ENCODE peak calls at places on chromosome 6, in ten cellular contexts. D is heart right ventricle; C is naive thymus-derived CD4-positive, alpha-beta T cell; Y is brain microvascular endothelial cell; H is mesendoderm; X is uterus; L is tibial nerve; G is GM23338; M is upper lobe of left lung; U is HCT116. Q is an unnamed sample. For H3K27me3, the result is how much of the 10 kb centered on the place peaks cover.

GRCh38 chr6:51559059-51559458 is 528.4 kb downstream of the PKHD1 start:
- DNase-seq in D (no peak), C (no peak), Y (no peak), H (peak), X (no peak), L (no peak), G (peak), M (no peak), U (no peak), Q (no peak)

GRCh38 chr6:128337619-128338018 is 182.8 kb downstream of the PTPRK start:
- DNase-seq in D (no peak), C (no peak), Y (no peak), H (no peak), X (no peak), L (no peak), G (no peak), M (no peak), U (no peak), Q (no peak)

GRCh38 chr6:144285798-144286502 is 815 bp downstream of the UTRN start:
- DNase-seq in D (peak), C (peak), Y (peak), H (peak), X (peak), L (peak), G (peak), M (peak), U (no peak), Q (no peak)

GRCh38 chr6:44029489-44030185 is 97.6 kb downstream of the MRPL14 start:
- DNase-seq in D (no peak), C (no peak), Y (no peak), H (no peak), X (peak), L (no peak), G (no peak), M (no peak), U (no peak), Q (no peak)

GRCh38 chr6:125196613-125197012 is 43.0 kb downstream of the TPD52L1 start:
- DNase-seq in D (no peak), C (no peak), Y (no peak), H (no peak), X (no peak), L (no peak), G (no peak), M (no peak), U (no peak), Q (no peak)

GRCh38 chr6:43981363-43981990 is 145.8 kb downstream of the MRPL14 start:
- DNase-seq in D (no peak), C (no peak), Y (no peak), H (no peak), X (no peak), L (no peak), G (no peak), M (no peak), U (no peak), Q (no peak)

GRCh38 chr6:168107191-168107940 is 28.4 kb upstream of the FRMD1 start:
- DNase-seq in D (no peak), C (no peak), Y (no peak), H (no peak), X (no peak), L (no peak), G (no peak), M (peak), U (no peak), Q (no peak)

GRCh38 chr6:52284131-52284459 is 447 bp downstream of the MCM3 start:
- DNase-seq in D (no peak), C (no peak), Y (no peak), H (peak), X (no peak), L (peak), G (peak), M (no peak), U (no peak), Q (no peak)

GRCh38 chr6:3336066-3336786 is 77.5 kb downstream of the PSMG4 start:
- DNase-seq in D (no peak), C (no peak), Y (no peak), H (peak), X (no peak), L (no peak), G (no peak), M (no peak), U (no peak), Q (no peak)

GRCh38 chr6:53048431-53049195 is 16.6 kb upstream of the FBXO9 start:
- DNase-seq in D (no peak), C (peak), Y (peak), H (no peak), X (no peak), L (no peak), G (no peak), M (no peak), U (peak), Q (no peak)

GRCh38 chr6:132167966-132168365 is 216.8 kb upstream of the CCN2 start:
- DNase-seq in D (no peak), C (no peak), Y (no peak), H (no peak), X (no peak), L (no peak), G (no peak), M (no peak), U (no peak), Q (no peak)

GRCh38 chr6:36126553-36127458 is 3.5 kb upstream of the MAPK13 start:
- DNase-seq in D (no peak), C (no peak), Y (peak), H (peak), X (no peak), L (no peak), G (no peak), M (no peak), U (no peak), Q (no peak)

GRCh38 chr6:170031684-170032121 is 259.2 kb downstream of the DLL1 start:
- DNase-seq in D (no peak), C (no peak), Y (no peak), H (no peak), X (peak), L (no peak), G (no peak), M (peak), U (no peak), Q (no peak)

GRCh38 chr6:56766806-56767178 is 124.1 kb upstream of the DST start:
- DNase-seq in D (no peak), C (no peak), Y (no peak), H (no peak), X (no peak), L (no peak), G (no peak), M (no peak), U (no peak), Q (no peak)

GRCh38 chr6:37083243-37084138 is 78.0 kb downstream of the FGD2 start:
- DNase-seq in D (peak), C (no peak), Y (peak), H (peak), X (peak), L (peak), G (no peak), M (peak), U (no peak), Q (no peak)

GRCh38 chr6:39453956-39454524 is 131.5 kb upstream of the KCNK16 start:
- DNase-seq in D (no peak), C (no peak), Y (no peak), H (no peak), X (no peak), L (no peak), G (no peak), M (no peak), U (no peak), Q (no peak)

GRCh38 chr6:167918507-167919278 is 78.8 kb upstream of the KIF25 start:
- DNase-seq in D (no peak), C (no peak), Y (no peak), H (no peak), X (no peak), L (no peak), G (no peak), M (no peak), U (no peak), Q (no peak)

GRCh38 chr6:137870286-137870685 is 3.2 kb downstream of the TNFAIP3 start:
- DNase-seq in D (no peak), C (no peak), Y (no peak), H (no peak), X (no peak), L (no peak), G (no peak), M (no peak), U (no peak), Q (no peak)

GRCh38 chr6:23728707-23729106 is 397.3 kb upstream of the NRSN1 start:
- DNase-seq in D (no peak), C (no peak), Y (no peak), H (peak), X (no peak), L (no peak), G (peak), M (no peak), U (no peak), Q (no peak)

GRCh38 chr6:33428219-33428890 is 8.5 kb downstream of the SYNGAP1 start:
- DNase-seq in D (no peak), C (peak), Y (peak), H (peak), X (no peak), L (no peak), G (peak), M (no peak), U (no peak), Q (no peak)

GRCh38 chr6:9467746-9468145 is 947.1 kb downstream of the TFAP2A start:
- DNase-seq in D (no peak), C (no peak), Y (peak), H (no peak), X (no peak), L (no peak), G (no peak), M (no peak), U (no peak), Q (no peak)

GRCh38 chr6:137175157-137175889 is 1.9 kb upstream of the IL22RA2 start:
- DNase-seq in D (no peak), C (no peak), Y (no peak), H (no peak), X (no peak), L (no peak), G (no peak), M (no peak), U (no peak), Q (no peak)

GRCh38 chr6:56953597-56954388 is 1.1 kb upstream of the BEND6 start:
- DNase-seq in D (no peak), C (no peak), Y (no peak), H (peak), X (no peak), L (no peak), G (peak), M (peak), U (no peak), Q (no peak)

GRCh38 chr6:170127151-170127550 is 163.7 kb downstream of the DLL1 start:
- DNase-seq in D (no peak), C (no peak), Y (no peak), H (no peak), X (no peak), L (no peak), G (no peak), M (no peak), U (no peak), Q (no peak)

GRCh38 chr6:72861935-72862432 is 240.1 kb downstream of the KCNQ5 start:
- DNase-seq in D (no peak), C (no peak), Y (peak), H (no peak), X (no peak), L (no peak), G (no peak), M (no peak), U (no peak), Q (no peak)

GRCh38 chr6:169155481-169155880 is 98.2 kb downstream of the THBS2 start:
- DNase-seq in D (no peak), C (no peak), Y (no peak), H (no peak), X (no peak), L (no peak), G (no peak), M (no peak), U (no peak), Q (no peak)

DNA sequence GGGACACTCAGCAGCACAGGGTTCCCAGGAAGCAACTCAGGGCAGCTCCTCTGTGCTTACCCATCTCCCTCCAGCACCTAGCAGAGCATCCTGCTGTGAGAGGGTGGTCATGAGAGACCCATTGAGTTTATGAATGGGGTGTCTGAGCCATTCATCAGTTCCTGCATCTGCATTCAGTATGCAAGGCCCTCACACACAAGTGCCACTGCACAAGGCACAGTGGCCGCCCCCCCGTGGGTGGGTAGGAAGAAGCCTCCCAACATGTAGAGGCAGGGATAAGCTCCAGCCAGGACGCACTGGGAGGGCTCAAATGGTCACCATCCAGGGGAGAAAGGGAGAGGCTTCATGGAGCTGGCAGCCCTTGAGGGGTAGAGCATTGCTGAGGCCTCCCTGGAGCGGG is 43.0 kb downstream of the FOXP4 start:
- DNase-seq in D (no peak), C (no peak), Y (no peak), H (no peak), X (no peak), L (no peak), G (no peak), M (no peak), U (no peak), Q (no peak)
- H3K4me3 ChIP-seq in D (no peak), C (no peak), Y (no peak), H (no peak), X (no peak), L (no peak), G (no peak), M (no peak), U (no peak), Q (no peak)

GRCh38 chr6:6004147-6004995 is 2.4 kb downstream of the NRN1 start:
- DNase-seq in D (no peak), C (no peak), Y (peak), H (peak), X (no peak), L (no peak), G (peak), M (peak), U (no peak), Q (no peak)

GRCh38 chr6:6002809-6003333 is 3.9 kb downstream of the NRN1 start:
- DNase-seq in D (no peak), C (no peak), Y (no peak), H (peak), X (no peak), L (no peak), G (no peak), M (no peak), U (no peak), Q (no peak)

GRCh38 chr6:6002005-6002808 is 4.5 kb downstream of the NRN1 start:
- DNase-seq in D (no peak), C (no peak), Y (no peak), H (peak), X (no peak), L (no peak), G (peak), M (peak), U (no peak), Q (no peak)

GRCh38 chr6:6001443-6001842 is 5.3 kb downstream of the NRN1 start:
- DNase-seq in D (no peak), C (no peak), Y (no peak), H (peak), X (no peak), L (no peak), G (peak), M (no peak), U (no peak), Q (no peak)

GRCh38 chr6:6003334-6004146 is 3.2 kb downstream of the NRN1 start:
- DNase-seq in D (peak), C (peak), Y (peak), H (peak), X (no peak), L (no peak), G (peak), M (peak), U (no peak), Q (no peak)
- H3K27me3 ChIP-seq in D (half or more), C (half or more), Y (under half), H (half or more), X (half or more), L (under half), G (half or more), M (half or more), U (under half), Q (half or more)

DNA sequence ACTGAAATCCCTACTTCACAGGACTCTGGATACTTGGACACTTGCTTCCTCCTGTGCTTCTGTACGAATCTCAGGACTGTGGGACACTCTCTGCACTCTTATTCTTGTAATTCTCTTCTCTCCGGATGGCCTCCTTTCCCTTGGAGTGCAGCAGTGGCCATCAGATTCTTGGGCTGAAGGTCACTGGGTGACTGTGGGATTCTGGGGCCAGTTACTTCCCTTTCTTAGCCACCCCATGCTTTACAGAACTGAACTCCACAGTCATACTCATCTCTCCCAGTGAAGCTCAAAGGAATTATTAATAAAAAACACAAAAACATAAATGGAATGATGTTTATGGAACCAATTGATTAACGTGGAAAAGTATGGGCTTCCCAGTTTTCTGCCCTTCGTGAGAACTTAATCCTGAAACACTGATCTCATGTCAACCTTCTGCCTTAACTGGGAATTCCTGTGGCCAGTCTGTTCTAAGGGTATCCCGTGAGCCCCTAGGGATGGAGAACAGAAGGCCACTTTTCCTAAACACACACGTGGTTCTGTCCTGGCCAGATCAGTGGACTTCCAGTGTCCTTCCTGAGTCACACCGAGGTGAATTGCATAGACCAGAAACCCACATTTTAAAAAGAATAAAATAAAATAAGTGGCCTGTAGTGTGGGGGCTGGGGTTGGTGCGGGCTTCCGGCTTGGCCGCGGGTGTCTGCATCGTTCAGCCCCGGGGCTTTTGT is 23.6 kb upstream of the HLA-E start:
- DNase-seq in D (no peak), C (no peak), Y (no peak), H (peak), X (no peak), L (no peak), G (no peak), M (no peak), U (no peak), Q (no peak)
- H3K4me3 ChIP-seq in D (peak), C (peak), Y (no peak), H (no peak), X (peak), L (no peak), G (peak), M (peak), U (no peak), Q (no peak)

DNA sequence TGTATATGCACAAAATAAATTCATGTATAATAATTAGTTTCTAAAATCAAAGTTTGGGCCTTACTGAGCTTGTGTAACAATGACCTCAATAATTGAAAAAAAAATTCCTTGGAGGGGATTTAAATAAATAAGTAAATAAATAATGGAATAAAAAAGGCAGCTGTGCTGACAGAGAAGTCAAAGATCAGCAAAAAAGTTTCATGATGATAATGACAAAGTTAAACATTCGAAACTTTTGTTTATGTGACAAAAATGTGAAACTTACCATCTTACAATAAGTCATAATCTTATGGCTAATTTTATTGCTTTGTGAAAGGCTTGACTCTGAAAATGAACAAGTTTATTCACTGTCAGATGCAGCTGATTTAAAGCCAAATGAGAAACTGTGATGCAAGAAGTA is 3.1 kb upstream of the TTK start:
- DNase-seq in D (no peak), C (no peak), Y (no peak), H (no peak), X (no peak), L (no peak), G (no peak), M (no peak), U (no peak), Q (no peak)
- H3K27me3 ChIP-seq in D (under half), C (under half), Y (under half), H (under half), X (under half), L (under half), G (under half), M (under half), U (under half), Q (under half)

GRCh38 chr6:68637782-68638181 is 2.7 kb downstream of the ADGRB3 start:
- DNase-seq in D (no peak), C (no peak), Y (no peak), H (no peak), X (no peak), L (no peak), G (no peak), M (no peak), U (no peak), Q (no peak)

GRCh38 chr6:68638225-68638900 is 3.3 kb downstream of the ADGRB3 start:
- DNase-seq in D (peak), C (no peak), Y (peak), H (no peak), X (peak), L (peak), G (peak), M (no peak), U (no peak), Q (no peak)

GRCh38 chr6:68635412-68635705 is 277 bp downstream of the ADGRB3 start:
- DNase-seq in D (no peak), C (no peak), Y (no peak), H (no peak), X (no peak), L (no peak), G (no peak), M (no peak), U (no peak), Q (no peak)

GRCh38 chr6:68635706-68636513 is 828 bp downstream of the ADGRB3 start:
- DNase-seq in D (peak), C (no peak), Y (peak), H (no peak), X (peak), L (no peak), G (peak), M (no peak), U (no peak), Q (no peak)

DNA sequence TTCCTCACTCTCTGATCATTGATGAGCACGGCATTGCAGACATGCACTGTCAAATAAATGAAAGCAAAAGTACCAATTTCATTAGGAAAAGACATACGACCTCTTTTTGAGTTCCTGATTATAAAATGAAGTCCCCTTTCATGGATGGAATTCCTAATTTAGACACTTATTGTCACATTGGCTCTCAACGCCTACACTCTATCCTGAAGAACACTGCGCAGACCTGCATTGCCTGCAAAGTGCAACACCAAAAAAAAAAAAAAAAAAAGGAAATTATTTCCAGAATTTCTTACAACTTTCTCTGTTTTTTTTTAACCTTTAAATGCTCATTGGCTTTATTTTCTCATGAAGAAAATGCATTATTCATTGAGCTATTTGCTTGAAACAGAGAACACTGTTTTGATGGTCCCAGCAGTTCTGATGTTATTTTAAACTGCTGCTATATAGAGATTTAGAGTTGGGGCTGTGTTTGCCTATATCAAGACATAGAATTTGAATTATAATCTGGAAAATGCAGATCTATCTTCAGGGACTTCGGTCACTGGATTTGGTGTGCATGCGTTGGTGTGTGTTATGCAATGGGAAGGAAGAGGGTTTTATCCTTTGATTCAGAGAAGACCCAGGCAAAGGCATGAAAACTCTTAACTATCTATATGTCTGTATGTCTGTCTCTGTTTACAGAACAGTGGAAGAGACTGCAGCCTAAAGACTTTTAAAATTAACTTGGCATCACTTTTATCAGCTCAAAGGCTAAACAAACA is 1.8 kb downstream of the ADGRB3 start:
- DNase-seq in D (no peak), C (no peak), Y (no peak), H (no peak), X (no peak), L (no peak), G (no peak), M (no peak), U (no peak), Q (no peak)
- H3K4me3 ChIP-seq in D (peak), C (no peak), Y (no peak), H (no peak), X (peak), L (peak), G (peak), M (peak), U (no peak), Q (no peak)